ENCODE peak calls at places on chromosome 11, in four cellular contexts. E is Calu3, A is amygdala, L is A172. I is an unnamed sample.

GRCh38 chr11:117186431-117186761 is 7.9 kb downstream of the SIDT2 start:
- DNase-seq in A (no peak), E (no peak), L (no peak), I (no peak)

GRCh38 chr11:107858217-107859070 is at the start of gene SLC35F2:
- DNase-seq in E (peak), A (peak), L (no peak), I (peak)

GRCh38 chr11:73423506-73423905 is 47.3 kb downstream of the RELT start:
- DNase-seq in L (no peak), A (no peak), E (no peak), I (no peak)

GRCh38 chr11:61690706-61691377 is 10.7 kb downstream of the DAGLA start:
- DNase-seq in A (no peak), L (no peak), E (no peak), I (no peak)

GRCh38 chr11:58127350-58127749 is 2.0 kb upstream of the OR9I1 start:
- DNase-seq in E (no peak), A (no peak), L (no peak), I (no peak)

GRCh38 chr11:109037856-109038780 is 373.2 kb downstream of the DDX10 start:
- DNase-seq in L (peak), A (no peak), E (no peak), I (no peak)

GRCh38 chr11:101127348-101127698 is 2.3 kb downstream of the PGR start:
- DNase-seq in A (no peak), L (no peak), E (no peak), I (no peak)

GRCh38 chr11:130653838-130654601 is 205.6 kb downstream of the ADAMTS15 start:
- DNase-seq in L (no peak), E (peak), A (no peak), I (no peak)

GRCh38 chr11:84524422-84525051 is 1102.6 kb downstream of the DLG2 start:
- DNase-seq in L (peak), E (no peak), A (no peak), I (no peak)

GRCh38 chr11:16607675-16608644 is 130.5 kb upstream of the C11orf58 start:
- DNase-seq in E (peak), A (peak), L (no peak), I (no peak)

GRCh38 chr11:44945639-44946038 is 5.0 kb downstream of the TP53I11 start:
- DNase-seq in E (no peak), A (no peak), L (no peak), I (no peak)

GRCh38 chr11:59429924-59430516 is 3.8 kb upstream of the OR5A2 start:
- DNase-seq in A (no peak), E (peak), L (peak), I (peak)

GRCh38 chr11:110891411-110891810 is 179.2 kb upstream of the ARHGAP20 start:
- DNase-seq in A (no peak), L (no peak), E (no peak), I (no peak)

GRCh38 chr11:100808904-100809491 is 121.9 kb downstream of the ARHGAP42 start:
- DNase-seq in L (peak), E (no peak), A (no peak), I (no peak)

GRCh38 chr11:81497202-81497804 is 1236.4 kb downstream of the FAM181B start:
- DNase-seq in A (no peak), E (peak), L (peak), I (no peak)

I was measured in stimulated activated naive CD8-positive, alpha-beta T cell treated with anti-CD3 and anti-CD28 coated beads, Interleukin-15, amount 100 ng/mL, for 72 hours.